ENCODE peak calls at places on chromosomes 4 and X, in four cellular contexts. One of them, this sample, is unnamed.

GRCh38 chr4:173703076-173703475 is 173.0 kb upstream of the HAND2 start:
- DNase-seq in sciatic nerve: no peak
- DNase-seq in activated gamma-delta T cell treated with Interleukin-2 at 50 U/mL for 16 hours: no peak
- DNase-seq in neural crest cell: no peak
- DNase-seq in this sample: no peak

GRCh38 chr4:83334425-83335241 is at the start of gene HPSE:
- DNase-seq in neural crest cell: peak; percentile 56
- DNase-seq in sciatic nerve: peak; percentile 84
- DNase-seq in activated gamma-delta T cell treated with Interleukin-2 at 50 U/mL for 16 hours: peak; percentile 54
- DNase-seq in this sample: no peak

GRCh38 chr4:10655968-10656367 is 28.6 kb downstream of the CLNK start:
- DNase-seq in sciatic nerve: no peak
- DNase-seq in activated gamma-delta T cell treated with Interleukin-2 at 50 U/mL for 16 hours: no peak
- DNase-seq in neural crest cell: no peak
- DNase-seq in this sample: no peak

GRCh38 chr4:24719615-24720014 is 75.8 kb upstream of the SOD3 start:
- DNase-seq in neural crest cell: no peak
- DNase-seq in sciatic nerve: no peak
- DNase-seq in activated gamma-delta T cell treated with Interleukin-2 at 50 U/mL for 16 hours: no peak
- DNase-seq in this sample: no peak

GRCh38 chrX:16712116-16712824 is at the start of gene CTPS2:
- DNase-seq in neural crest cell: peak; percentile 65
- DNase-seq in activated gamma-delta T cell treated with Interleukin-2 at 50 U/mL for 16 hours: peak; percentile 26
- DNase-seq in sciatic nerve: peak; percentile 80
- DNase-seq in this sample: peak; percentile 10

GRCh38 chr4:102627831-102628523 is 126.8 kb downstream of the NFKB1 start:
- DNase-seq in activated gamma-delta T cell treated with Interleukin-2 at 50 U/mL for 16 hours: no peak
- DNase-seq in neural crest cell: no peak
- DNase-seq in sciatic nerve: no peak
- DNase-seq in this sample: no peak

GRCh38 chr4:186132577-186133277 is 28.2 kb downstream of the FAM149A start:
- DNase-seq in neural crest cell: peak; percentile 28
- DNase-seq in activated gamma-delta T cell treated with Interleukin-2 at 50 U/mL for 16 hours: no peak
- DNase-seq in sciatic nerve: no peak
- DNase-seq in this sample: no peak

GRCh38 chrX:139967300-139967699 is 2.0 kb upstream of the CXorf66 start:
- DNase-seq in activated gamma-delta T cell treated with Interleukin-2 at 50 U/mL for 16 hours: no peak
- DNase-seq in sciatic nerve: no peak
- DNase-seq in neural crest cell: no peak
- DNase-seq in this sample: no peak

GRCh38 chrX:17192111-17192510 is 182.9 kb upstream of the NHS start:
- DNase-seq in neural crest cell: no peak
- DNase-seq in sciatic nerve: no peak
- DNase-seq in activated gamma-delta T cell treated with Interleukin-2 at 50 U/mL for 16 hours: no peak
- DNase-seq in this sample: no peak

GRCh38 chrX:8815460-8816065 is 14.4 kb upstream of the FAM9A start:
- DNase-seq in neural crest cell: peak; percentile 58
- DNase-seq in activated gamma-delta T cell treated with Interleukin-2 at 50 U/mL for 16 hours: peak; percentile 18
- DNase-seq in sciatic nerve: no peak
- DNase-seq in this sample: peak; percentile 0

GRCh38 chr4:73853246-73853704 is at the start of gene PF4V1:
- DNase-seq in sciatic nerve: no peak
- DNase-seq in neural crest cell: no peak
- DNase-seq in activated gamma-delta T cell treated with Interleukin-2 at 50 U/mL for 16 hours: no peak
- DNase-seq in this sample: no peak

GRCh38 chr4:87392183-87392582 is 1.2 kb upstream of the HSD17B11 start:
- DNase-seq in activated gamma-delta T cell treated with Interleukin-2 at 50 U/mL for 16 hours: no peak
- DNase-seq in sciatic nerve: no peak
- DNase-seq in neural crest cell: no peak
- DNase-seq in this sample: no peak

GRCh38 chrX:69313622-69314290 is 148.5 kb upstream of the PJA1 start:
- DNase-seq in neural crest cell: no peak
- DNase-seq in sciatic nerve: no peak
- DNase-seq in activated gamma-delta T cell treated with Interleukin-2 at 50 U/mL for 16 hours: no peak
- DNase-seq in this sample: no peak

GRCh38 chrX:45513042-45513441 is 312.4 kb upstream of the DIPK2B start:
- DNase-seq in sciatic nerve: no peak
- DNase-seq in activated gamma-delta T cell treated with Interleukin-2 at 50 U/mL for 16 hours: no peak
- DNase-seq in neural crest cell: no peak
- DNase-seq in this sample: no peak

GRCh38 chr4:140249351-140249750 is 95.4 kb upstream of the MAML3 start:
- DNase-seq in neural crest cell: no peak
- DNase-seq in activated gamma-delta T cell treated with Interleukin-2 at 50 U/mL for 16 hours: no peak
- DNase-seq in sciatic nerve: no peak
- DNase-seq in this sample: no peak

GRCh38 chr4:81738891-81739290 is 267.2 kb upstream of the RASGEF1B start:
- DNase-seq in neural crest cell: no peak
- DNase-seq in sciatic nerve: no peak
- DNase-seq in activated gamma-delta T cell treated with Interleukin-2 at 50 U/mL for 16 hours: no peak
- DNase-seq in this sample: no peak

GRCh38 chr4:63458010-63458409 is 951.2 kb downstream of the TECRL start:
- DNase-seq in sciatic nerve: no peak
- DNase-seq in activated gamma-delta T cell treated with Interleukin-2 at 50 U/mL for 16 hours: no peak
- DNase-seq in neural crest cell: no peak
- DNase-seq in this sample: no peak

GRCh38 chr4:56086073-56086521 is 137.4 kb downstream of the CEP135 start:
- DNase-seq in sciatic nerve: no peak
- DNase-seq in neural crest cell: no peak
- DNase-seq in activated gamma-delta T cell treated with Interleukin-2 at 50 U/mL for 16 hours: no peak
- DNase-seq in this sample: no peak

GRCh38 chr4:164943192-164943591 is 34.3 kb downstream of the TRIM61 start:
- DNase-seq in neural crest cell: no peak
- DNase-seq in sciatic nerve: no peak
- DNase-seq in activated gamma-delta T cell treated with Interleukin-2 at 50 U/mL for 16 hours: no peak
- DNase-seq in this sample: no peak

GRCh38 chr4:170234800-170235199 is 145.0 kb upstream of the AADAT start:
- DNase-seq in neural crest cell: no peak
- DNase-seq in activated gamma-delta T cell treated with Interleukin-2 at 50 U/mL for 16 hours: no peak
- DNase-seq in sciatic nerve: no peak
- DNase-seq in this sample: no peak

GRCh38 chr4:185881427-185881826 is 69.4 kb upstream of the SORBS2 start:
- DNase-seq in activated gamma-delta T cell treated with Interleukin-2 at 50 U/mL for 16 hours: no peak
- DNase-seq in neural crest cell: no peak
- DNase-seq in sciatic nerve: no peak
- DNase-seq in this sample: no peak

This sample was measured in anterior cingulate cortex.